ENCODE peak calls at places on chromosomes 7 and 10, in eight cellular contexts. One of them, this sample, is unnamed.

GRCh38 chr10:75743231-75743864 is 311.9 kb downstream of the LRMDA start:
- DNase-seq in spleen: no peak
- DNase-seq in upper lobe of left lung: no peak
- DNase-seq in stomach: no peak
- DNase-seq in breast epithelium: no peak
- DNase-seq in H1: no peak
- DNase-seq in endothelial cell of umbilical vein: no peak
- DNase-seq in prostate gland: no peak
- DNase-seq in this sample: no peak

GRCh38 chr7:4227105-4228010 is 454.7 kb upstream of the FOXK1 start:
- DNase-seq in spleen: peak; percentile 22
- DNase-seq in upper lobe of left lung: no peak
- DNase-seq in stomach: no peak
- DNase-seq in breast epithelium: no peak
- DNase-seq in H1: no peak
- DNase-seq in endothelial cell of umbilical vein: no peak
- DNase-seq in prostate gland: no peak
- DNase-seq in this sample: no peak

GRCh38 chr7:92934096-92934495 is 97.7 kb upstream of the CDK6 start:
- DNase-seq in spleen: no peak
- DNase-seq in upper lobe of left lung: no peak
- DNase-seq in stomach: no peak
- DNase-seq in breast epithelium: no peak
- DNase-seq in H1: no peak
- DNase-seq in endothelial cell of umbilical vein: no peak
- DNase-seq in prostate gland: peak; percentile 68
- DNase-seq in this sample: no peak

GRCh38 chr7:18693401-18693800 is 197.9 kb downstream of the HDAC9 start:
- DNase-seq in spleen: no peak
- DNase-seq in upper lobe of left lung: peak; percentile 33
- DNase-seq in stomach: no peak
- DNase-seq in breast epithelium: no peak
- DNase-seq in H1: no peak
- DNase-seq in endothelial cell of umbilical vein: peak; percentile 64
- DNase-seq in prostate gland: no peak
- DNase-seq in this sample: peak; percentile 66

GRCh38 chr10:125284875-125285597 is 124.7 kb upstream of the CTBP2 start:
- DNase-seq in spleen: no peak
- DNase-seq in upper lobe of left lung: no peak
- DNase-seq in stomach: no peak
- DNase-seq in breast epithelium: no peak
- DNase-seq in H1: no peak
- DNase-seq in endothelial cell of umbilical vein: no peak
- DNase-seq in prostate gland: no peak
- DNase-seq in this sample: no peak

GRCh38 chr10:69506487-69506833 is 55.2 kb downstream of the TSPAN15 start:
- DNase-seq in spleen: peak; percentile 66
- DNase-seq in upper lobe of left lung: no peak
- DNase-seq in stomach: no peak
- DNase-seq in breast epithelium: no peak
- DNase-seq in H1: no peak
- DNase-seq in endothelial cell of umbilical vein: no peak
- DNase-seq in prostate gland: no peak
- DNase-seq in this sample: no peak

GRCh38 chr10:120221873-120222485 is 235.0 kb upstream of the PLPP4 start:
- DNase-seq in spleen: no peak
- DNase-seq in upper lobe of left lung: no peak
- DNase-seq in stomach: peak; percentile 35
- DNase-seq in breast epithelium: no peak
- DNase-seq in H1: peak; percentile 58
- DNase-seq in endothelial cell of umbilical vein: peak; percentile 64
- DNase-seq in prostate gland: peak; percentile 50
- DNase-seq in this sample: no peak

GRCh38 chr7:142097571-142097970 is 13.9 kb upstream of the MGAM2 start:
- DNase-seq in spleen: no peak
- DNase-seq in upper lobe of left lung: no peak
- DNase-seq in stomach: no peak
- DNase-seq in breast epithelium: no peak
- DNase-seq in H1: no peak
- DNase-seq in endothelial cell of umbilical vein: no peak
- DNase-seq in prostate gland: no peak
- DNase-seq in this sample: no peak

GRCh38 chr7:72924417-72924747 is 513 bp upstream of the POM121 start:
- DNase-seq in spleen: no peak
- DNase-seq in upper lobe of left lung: no peak
- DNase-seq in stomach: no peak
- DNase-seq in breast epithelium: no peak
- DNase-seq in H1: no peak
- DNase-seq in endothelial cell of umbilical vein: no peak
- DNase-seq in prostate gland: no peak
- DNase-seq in this sample: no peak

GRCh38 chr10:123007558-123008378 is 827 bp downstream of the IKZF5 start:
- DNase-seq in spleen: peak; percentile 72
- DNase-seq in upper lobe of left lung: peak; percentile 81
- DNase-seq in stomach: peak; percentile 34
- DNase-seq in breast epithelium: no peak
- DNase-seq in H1: no peak
- DNase-seq in endothelial cell of umbilical vein: peak; percentile 63
- DNase-seq in prostate gland: peak; percentile 54
- DNase-seq in this sample: peak; percentile 66

GRCh38 chr7:69864822-69865221 is 266.5 kb downstream of the AUTS2 start:
- DNase-seq in spleen: no peak
- DNase-seq in upper lobe of left lung: no peak
- DNase-seq in stomach: no peak
- DNase-seq in breast epithelium: no peak
- DNase-seq in H1: no peak
- DNase-seq in endothelial cell of umbilical vein: no peak
- DNase-seq in prostate gland: no peak
- DNase-seq in this sample: no peak

GRCh38 chr10:128908109-128908898 is 558.7 kb upstream of the MGMT start:
- DNase-seq in spleen: no peak
- DNase-seq in upper lobe of left lung: no peak
- DNase-seq in stomach: no peak
- DNase-seq in breast epithelium: no peak
- DNase-seq in H1: no peak
- DNase-seq in endothelial cell of umbilical vein: no peak
- DNase-seq in prostate gland: no peak
- DNase-seq in this sample: no peak

GRCh38 chr10:79488303-79488702 is 24.0 kb upstream of the EIF5AL1 start:
- DNase-seq in spleen: no peak
- DNase-seq in upper lobe of left lung: peak; percentile 75
- DNase-seq in stomach: peak; percentile 36
- DNase-seq in breast epithelium: no peak
- DNase-seq in H1: no peak
- DNase-seq in endothelial cell of umbilical vein: no peak
- DNase-seq in prostate gland: no peak
- DNase-seq in this sample: peak; percentile 93
- H3K4me3 ChIP-seq in spleen: no peak overlapping the region
- H3K4me3 ChIP-seq in upper lobe of left lung: no peak overlapping the region
- H3K4me3 ChIP-seq in stomach: no peak overlapping the region
- H3K4me3 ChIP-seq in breast epithelium: no peak overlapping the region
- H3K4me3 ChIP-seq in H1: no peak overlapping the region
- H3K4me3 ChIP-seq in endothelial cell of umbilical vein: no peak overlapping the region
- H3K4me3 ChIP-seq in prostate gland: no peak overlapping the region
- H3K4me3 ChIP-seq in this sample: no peak overlapping the region

DNA sequence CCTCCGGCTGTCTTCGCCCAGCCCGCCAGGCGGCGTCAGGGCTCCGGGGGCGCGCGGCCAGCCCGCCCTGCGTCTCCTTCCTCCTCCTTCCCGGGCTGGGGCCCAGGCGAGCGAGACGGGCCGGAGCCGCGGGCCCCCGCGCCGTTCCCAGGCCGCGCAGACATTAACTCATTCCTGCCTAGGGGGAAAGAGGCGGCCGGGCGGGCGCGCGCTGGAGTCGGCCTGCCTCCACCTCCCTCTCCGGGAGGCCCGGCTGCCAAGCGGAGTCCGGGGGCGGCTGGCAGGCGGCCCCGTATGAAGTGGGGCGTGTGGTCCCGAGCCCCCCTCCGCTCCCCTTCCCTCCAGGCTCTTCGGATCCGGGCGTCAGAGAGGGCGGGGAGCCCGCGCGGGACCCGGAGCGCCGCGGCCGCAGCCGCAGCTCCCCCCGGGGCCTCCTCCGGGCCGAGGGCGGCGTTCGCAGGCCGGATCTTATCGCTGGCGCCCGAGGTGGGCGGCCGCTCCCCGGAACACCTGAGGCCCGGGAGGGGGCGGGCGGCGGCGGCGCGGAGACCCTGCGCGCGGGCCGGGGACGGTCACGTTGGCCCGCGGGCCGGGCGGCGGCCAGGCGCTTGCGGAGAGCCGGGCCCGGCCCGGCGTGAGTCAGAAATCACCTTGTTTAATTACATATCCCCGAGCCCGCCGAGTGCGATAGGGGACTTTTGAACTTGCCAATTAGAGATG is 43.1 kb downstream of the LDB3 start:
- DNase-seq in spleen: peak; percentile 96
- DNase-seq in upper lobe of left lung: peak; percentile 90
- DNase-seq in stomach: peak; percentile 90
- DNase-seq in breast epithelium: peak; percentile 81
- DNase-seq in H1: peak; percentile 92
- DNase-seq in endothelial cell of umbilical vein: peak; percentile 28
- DNase-seq in prostate gland: peak; percentile 84
- DNase-seq in this sample: peak; percentile 97
- TF ChIP-seq POLR2AphosphoS5 in spleen: peak; percentile 89
- TF ChIP-seq POLR2AphosphoS5 in upper lobe of left lung: peak; percentile 68
- TF ChIP-seq POLR2AphosphoS5 in stomach: peak; percentile 72
- TF ChIP-seq POLR2AphosphoS5 in breast epithelium: peak; percentile 53
- TF ChIP-seq POLR2AphosphoS5 in H1: no peak
- TF ChIP-seq POLR2AphosphoS5 in endothelial cell of umbilical vein: peak; percentile 12
- TF ChIP-seq POLR2AphosphoS5 in prostate gland: peak; percentile 77
- TF ChIP-seq POLR2AphosphoS5 in this sample: peak; percentile 90

DNA sequence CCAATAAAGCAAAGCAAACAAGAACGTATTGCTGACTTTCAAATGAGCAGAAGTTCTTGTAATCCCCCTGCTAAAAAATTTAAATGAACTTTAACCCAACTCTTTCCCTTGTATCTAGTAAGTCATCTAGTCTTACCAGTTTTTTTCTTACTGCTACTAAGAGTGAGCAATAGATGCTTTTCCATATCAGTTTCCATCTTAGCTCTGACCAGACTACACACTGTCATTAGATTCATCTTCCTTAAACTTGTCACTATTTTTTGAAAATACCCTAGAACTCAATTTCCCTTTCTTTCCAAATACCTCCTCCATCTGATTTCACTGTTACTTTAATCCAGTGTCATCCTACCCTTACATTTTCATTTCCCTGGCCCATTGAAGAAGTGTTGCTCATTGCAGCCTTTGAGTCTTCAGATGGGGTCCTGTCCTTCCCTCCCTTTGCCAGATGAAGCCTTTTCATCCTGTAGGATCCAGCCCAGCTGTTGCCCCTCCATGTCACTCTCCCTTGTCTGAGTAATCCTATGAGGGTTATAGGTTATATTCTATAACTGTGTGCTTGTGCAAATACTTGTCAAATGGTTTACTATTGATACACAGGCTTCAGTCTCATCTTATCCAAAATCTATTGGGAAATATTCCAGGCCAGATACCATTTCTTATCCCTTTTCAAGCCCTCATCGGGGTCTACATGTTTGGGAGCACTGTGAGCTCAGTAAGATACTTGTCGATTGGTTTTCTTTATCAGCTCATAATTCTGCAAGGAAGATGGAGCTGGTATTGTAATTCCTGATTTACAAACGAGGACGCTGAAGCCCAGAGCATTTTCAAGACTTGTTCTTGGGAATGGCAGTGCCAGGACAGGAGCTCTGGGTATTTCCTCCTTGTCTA is 51.5 kb upstream of the ITGB1 start:
- DNase-seq in spleen: no peak
- DNase-seq in upper lobe of left lung: no peak
- DNase-seq in stomach: no peak
- DNase-seq in breast epithelium: no peak
- DNase-seq in H1: no peak
- DNase-seq in endothelial cell of umbilical vein: no peak
- DNase-seq in prostate gland: no peak
- DNase-seq in this sample: no peak
- H3K4me3 ChIP-seq in spleen: no peak overlapping the region
- H3K4me3 ChIP-seq in upper lobe of left lung: no peak overlapping the region
- H3K4me3 ChIP-seq in stomach: no peak overlapping the region
- H3K4me3 ChIP-seq in breast epithelium: no peak overlapping the region
- H3K4me3 ChIP-seq in H1: no peak overlapping the region
- H3K4me3 ChIP-seq in endothelial cell of umbilical vein: no peak overlapping the region
- H3K4me3 ChIP-seq in prostate gland: no peak overlapping the region
- H3K4me3 ChIP-seq in this sample: no peak overlapping the region

DNA sequence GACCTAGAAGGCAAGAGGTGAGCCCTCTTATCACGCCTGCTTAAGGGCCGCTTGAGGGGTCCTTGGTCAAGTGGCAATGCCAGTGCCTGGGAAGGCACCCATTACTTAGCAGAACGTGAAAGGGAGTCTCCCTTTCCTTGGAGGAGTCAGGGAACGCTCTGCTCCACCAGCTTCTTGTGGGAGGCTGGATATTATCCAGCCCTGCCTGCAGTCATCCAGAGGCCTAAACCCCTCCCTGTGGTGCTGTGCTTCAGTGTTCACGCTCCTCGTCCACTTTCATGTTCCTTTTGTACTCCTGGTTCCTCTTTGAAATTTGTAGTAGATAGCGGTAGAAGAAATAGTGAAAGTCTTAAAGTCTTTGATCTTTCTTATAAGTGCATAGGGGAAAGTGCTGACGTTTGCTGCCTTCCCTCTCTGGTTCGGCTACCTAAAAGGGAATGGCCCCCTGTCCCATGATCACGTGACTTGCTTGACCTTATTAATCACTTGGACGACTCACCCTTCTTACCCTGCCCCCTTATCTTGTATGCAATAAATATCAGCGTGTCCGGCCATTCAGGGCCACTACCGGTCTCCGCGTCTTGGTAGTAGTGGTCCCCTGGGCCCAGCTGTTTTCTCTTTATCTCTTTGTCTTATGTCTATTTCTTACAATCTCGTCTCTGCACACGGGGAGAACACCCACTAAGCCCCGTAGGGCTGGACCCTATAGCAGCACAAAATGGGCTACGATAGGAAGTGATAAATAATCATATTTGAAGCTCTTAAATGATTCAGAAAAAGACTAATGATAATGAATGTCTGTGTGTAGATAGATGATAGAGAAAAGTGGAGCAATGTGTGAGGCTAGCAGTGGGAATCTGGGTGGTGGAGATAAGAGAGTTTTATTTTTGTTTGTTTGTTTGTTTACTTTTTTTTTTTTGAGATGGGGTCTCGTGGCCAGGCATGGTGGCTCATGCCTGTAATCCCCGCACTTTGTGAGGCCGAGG is 5.8 kb upstream of the ESYT2 start:
- DNase-seq in spleen: no peak
- DNase-seq in upper lobe of left lung: no peak
- DNase-seq in stomach: no peak
- DNase-seq in breast epithelium: no peak
- DNase-seq in H1: no peak
- DNase-seq in endothelial cell of umbilical vein: peak; percentile 34
- DNase-seq in prostate gland: no peak
- DNase-seq in this sample: no peak
- TF ChIP-seq POLR2AphosphoS5 in spleen: no peak
- TF ChIP-seq POLR2AphosphoS5 in upper lobe of left lung: no peak
- TF ChIP-seq POLR2AphosphoS5 in stomach: no peak
- TF ChIP-seq POLR2AphosphoS5 in breast epithelium: no peak
- TF ChIP-seq POLR2AphosphoS5 in H1: no peak
- TF ChIP-seq POLR2AphosphoS5 in endothelial cell of umbilical vein: no peak
- TF ChIP-seq POLR2AphosphoS5 in prostate gland: no peak
- TF ChIP-seq POLR2AphosphoS5 in this sample: no peak

GRCh38 chr7:131164025-131164899 is 163.4 kb upstream of the MKLN1 start:
- DNase-seq in spleen: no peak
- DNase-seq in upper lobe of left lung: no peak
- DNase-seq in stomach: no peak
- DNase-seq in breast epithelium: no peak
- DNase-seq in H1: peak; percentile 32
- DNase-seq in endothelial cell of umbilical vein: peak; percentile 11
- DNase-seq in prostate gland: no peak
- DNase-seq in this sample: no peak
- H3K4me3 ChIP-seq in spleen: no peak overlapping the region
- H3K4me3 ChIP-seq in upper lobe of left lung: no peak overlapping the region
- H3K4me3 ChIP-seq in stomach: no peak overlapping the region
- H3K4me3 ChIP-seq in breast epithelium: no peak overlapping the region
- H3K4me3 ChIP-seq in H1: no peak overlapping the region
- H3K4me3 ChIP-seq in endothelial cell of umbilical vein: no peak overlapping the region
- H3K4me3 ChIP-seq in prostate gland: no peak overlapping the region
- H3K4me3 ChIP-seq in this sample: no peak overlapping the region

GRCh38 chr10:116648903-116649302 is 28.1 kb downstream of the PNLIPRP2 start:
- DNase-seq in spleen: no peak
- DNase-seq in upper lobe of left lung: no peak
- DNase-seq in stomach: no peak
- DNase-seq in breast epithelium: no peak
- DNase-seq in H1: no peak
- DNase-seq in endothelial cell of umbilical vein: no peak
- DNase-seq in prostate gland: no peak
- DNase-seq in this sample: no peak
- TF ChIP-seq POLR2AphosphoS5 in spleen: no peak
- TF ChIP-seq POLR2AphosphoS5 in upper lobe of left lung: no peak
- TF ChIP-seq POLR2AphosphoS5 in stomach: no peak
- TF ChIP-seq POLR2AphosphoS5 in breast epithelium: no peak
- TF ChIP-seq POLR2AphosphoS5 in H1: no peak
- TF ChIP-seq POLR2AphosphoS5 in endothelial cell of umbilical vein: no peak
- TF ChIP-seq POLR2AphosphoS5 in prostate gland: no peak
- TF ChIP-seq POLR2AphosphoS5 in this sample: no peak